ENCODE peak calls at places on chromosomes 11 and 22, in five cellular contexts. I is psoas muscle, W is RWPE2, T is astrocyte, V is sigmoid colon. G is an unnamed sample.

GRCh38 chr11:11776714-11777113 is 65.1 kb upstream of the USP47 start:
- DNase-seq in V (no peak), W (no peak), T (no peak), I (no peak), G (no peak)

GRCh38 chr22:40721266-40721665 is 42.0 kb downstream of the MCHR1 start:
- DNase-seq in I (peak; percentile 9), T (peak; percentile 71), W (no peak), V (no peak), G (peak; percentile 65)

GRCh38 chr11:35077709-35078695 is 61.0 kb upstream of the CD44 start:
- DNase-seq in T (peak; percentile 77), V (no peak), W (no peak), I (no peak), G (no peak)

GRCh38 chr11:6354651-6355485 is 34.6 kb upstream of the CAVIN3 start:
- DNase-seq in W (no peak), T (no peak), V (no peak), I (no peak), G (no peak)

GRCh38 chr11:65421204-65422103 is 1.1 kb upstream of the NEAT1 start:
- DNase-seq in V (peak; percentile 98), I (peak; percentile 98), W (peak; percentile 97), T (peak; percentile 98), G (peak; percentile 99)

GRCh38 chr11:2207773-2208621 is 36.4 kb upstream of the TH start:
- DNase-seq in W (peak; percentile 46), V (peak; percentile 34), I (no peak), T (no peak), G (no peak)

GRCh38 chr22:50547231-50547851 is 1.6 kb downstream of the KLHDC7B start:
- DNase-seq in I (peak; percentile 49), T (no peak), V (no peak), W (no peak), G (no peak)

GRCh38 chr11:35142481-35143207 is 3.7 kb downstream of the CD44 start:
- DNase-seq in I (no peak), T (peak; percentile 87), V (no peak), W (no peak), G (peak; percentile 91)

GRCh38 chr11:129192150-129192549 is at the start of gene ARHGAP32:
- DNase-seq in T (no peak), V (no peak), W (no peak), I (no peak), G (no peak)

GRCh38 chr11:82229346-82229745 is 504.3 kb downstream of the FAM181B start:
- DNase-seq in W (no peak), I (no peak), T (no peak), V (no peak), G (peak; percentile 58)

GRCh38 chr11:57732661-57733060 is 8.6 kb upstream of the SELENOH start:
- DNase-seq in T (no peak), V (no peak), I (no peak), W (no peak), G (no peak)

GRCh38 chr11:67268036-67268683 is 1.9 kb downstream of the GRK2 start:
- DNase-seq in W (no peak), V (peak; percentile 61), I (peak; percentile 57), T (no peak), G (no peak)

GRCh38 chr11:5380740-5381342 is 2.8 kb upstream of the OR51M1 start:
- DNase-seq in I (no peak), T (peak; percentile 28), V (no peak), W (no peak), G (peak; percentile 79)

GRCh38 chr22:48889887-48890692 is 937.6 kb downstream of the BRD1 start:
- DNase-seq in T (no peak), I (peak; percentile 16), W (peak; percentile 29), V (peak; percentile 55), G (no peak)

GRCh38 chr11:120146413-120147093 is 8.6 kb upstream of the TRIM29 start:
- DNase-seq in V (no peak), W (no peak), T (no peak), I (no peak), G (no peak)

GRCh38 chr11:68683086-68683951 is 1.0 kb upstream of the GAL start:
- DNase-seq in I (no peak), V (peak; percentile 50), W (no peak), T (no peak), G (no peak)

GRCh38 chr22:43826142-43827093 is 14.3 kb upstream of the EFCAB6 start:
- DNase-seq in I (peak; percentile 46), T (peak; percentile 77), V (no peak), W (no peak), G (peak; percentile 82)

GRCh38 chr11:112525270-112525669 is 264.6 kb upstream of the PLET1 start:
- DNase-seq in I (no peak), V (peak; percentile 69), W (no peak), T (peak; percentile 16), G (peak; percentile 12)

GRCh38 chr11:20443596-20443995 is 56.1 kb downstream of the PRMT3 start:
- DNase-seq in I (no peak), V (no peak), W (no peak), T (no peak), G (peak; percentile 49)

GRCh38 chr11:70470127-70470526 is 71.8 kb downstream of the CTTN start:
- DNase-seq in T (peak; percentile 78), I (no peak), W (no peak), V (peak; percentile 54), G (peak; percentile 80)

GRCh38 chr22:47352920-47353700 is 590.7 kb downstream of the TBC1D22A start:
- DNase-seq in V (no peak), T (no peak), I (no peak), W (no peak), G (no peak)

GRCh38 chr22:37708580-37709444 is 12.0 kb downstream of the TRIOBP start:
- DNase-seq in T (no peak), V (no peak), I (no peak), W (no peak), G (no peak)

GRCh38 chr11:91859666-91860065 is 365.0 kb upstream of the FAT3 start:
- DNase-seq in T (no peak), I (no peak), W (no peak), V (no peak), G (no peak)

GRCh38 chr11:125084057-125084416 is 20.9 kb downstream of the SLC37A2 start:
- DNase-seq in I (no peak), W (no peak), T (no peak), V (peak; percentile 55), G (no peak)

GRCh38 chr11:70861534-70861933 is 390.8 kb downstream of the SHANK2 start:
- DNase-seq in I (peak; percentile 2), T (no peak), V (no peak), W (no peak), G (no peak)

GRCh38 chr11:3129181-3129590 is 35.9 kb downstream of the OSBPL5 start:
- DNase-seq in V (peak; percentile 55), W (no peak), T (no peak), I (no peak), G (no peak)

GRCh38 chr11:44936527-44936926 is 14.2 kb downstream of the TP53I11 start:
- DNase-seq in I (peak; percentile 82), V (peak; percentile 89), T (peak; percentile 41), W (no peak), G (peak; percentile 61)
- H3K4me1 ChIP-seq in I (peaks cover 10% of the 10 kb centered on the region), V (peaks cover 12% of the 10 kb centered on the region), T (no peaks in the 10 kb centered on the region), W (no peaks in the 10 kb centered on the region), G (peaks cover 8% of the 10 kb centered on the region)

GRCh38 chr22:20224917-20225692 is 43.0 kb downstream of the RTN4R start:
- DNase-seq in I (no peak), V (no peak), T (no peak), W (no peak), G (no peak)

GRCh38 chr22:20226760-20227350 is 41.3 kb downstream of the RTN4R start:
- DNase-seq in T (no peak), W (no peak), I (no peak), V (no peak), G (no peak)

GRCh38 chr22:20227363-20227762 is 40.8 kb downstream of the RTN4R start:
- DNase-seq in W (no peak), T (no peak), I (no peak), V (no peak), G (no peak)

GRCh38 chr22:20225693-20225966 is 42.5 kb downstream of the RTN4R start:
- DNase-seq in V (no peak), W (no peak), T (no peak), I (no peak), G (no peak)

DNA sequence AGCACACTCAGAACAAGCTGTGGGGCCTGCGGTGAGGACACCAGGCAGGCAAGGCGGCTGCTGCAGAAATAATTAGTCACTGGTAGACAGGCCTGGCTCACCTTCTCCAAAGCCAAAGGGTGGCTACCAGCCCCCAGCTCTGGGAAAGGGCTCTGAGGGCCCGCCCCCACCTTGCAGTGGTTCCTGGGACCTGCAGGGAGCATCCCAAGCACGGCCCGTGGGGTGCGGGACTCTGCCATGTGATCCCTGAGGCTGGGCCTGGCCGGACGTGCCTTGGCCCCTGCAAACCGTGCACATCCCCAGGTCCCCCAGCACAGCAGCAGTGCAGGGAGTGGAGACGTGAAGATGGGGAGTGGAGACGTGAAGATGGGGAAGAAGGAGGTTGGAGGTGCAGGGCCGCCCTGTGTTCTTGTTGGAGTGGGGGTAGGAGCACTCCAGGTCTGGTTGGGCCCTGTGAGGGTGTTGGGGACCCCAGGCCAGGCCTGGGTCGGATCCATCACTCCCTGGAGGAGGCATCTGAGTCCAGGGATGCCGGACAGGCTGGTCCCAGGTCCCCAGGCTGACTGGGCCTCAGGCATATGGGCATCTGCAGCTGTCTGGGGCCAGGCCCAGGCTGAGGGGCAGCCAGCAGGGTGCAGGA is 41.9 kb downstream of the RTN4R start:
- DNase-seq in T (no peak), I (no peak), W (no peak), V (no peak), G (no peak)
- H3K4me1 ChIP-seq in T (no peaks in the 10 kb centered on the region), I (peaks cover 11% of the 10 kb centered on the region), W (no peaks in the 10 kb centered on the region), V (no peaks in the 10 kb centered on the region), G (no peaks in the 10 kb centered on the region)

DNA sequence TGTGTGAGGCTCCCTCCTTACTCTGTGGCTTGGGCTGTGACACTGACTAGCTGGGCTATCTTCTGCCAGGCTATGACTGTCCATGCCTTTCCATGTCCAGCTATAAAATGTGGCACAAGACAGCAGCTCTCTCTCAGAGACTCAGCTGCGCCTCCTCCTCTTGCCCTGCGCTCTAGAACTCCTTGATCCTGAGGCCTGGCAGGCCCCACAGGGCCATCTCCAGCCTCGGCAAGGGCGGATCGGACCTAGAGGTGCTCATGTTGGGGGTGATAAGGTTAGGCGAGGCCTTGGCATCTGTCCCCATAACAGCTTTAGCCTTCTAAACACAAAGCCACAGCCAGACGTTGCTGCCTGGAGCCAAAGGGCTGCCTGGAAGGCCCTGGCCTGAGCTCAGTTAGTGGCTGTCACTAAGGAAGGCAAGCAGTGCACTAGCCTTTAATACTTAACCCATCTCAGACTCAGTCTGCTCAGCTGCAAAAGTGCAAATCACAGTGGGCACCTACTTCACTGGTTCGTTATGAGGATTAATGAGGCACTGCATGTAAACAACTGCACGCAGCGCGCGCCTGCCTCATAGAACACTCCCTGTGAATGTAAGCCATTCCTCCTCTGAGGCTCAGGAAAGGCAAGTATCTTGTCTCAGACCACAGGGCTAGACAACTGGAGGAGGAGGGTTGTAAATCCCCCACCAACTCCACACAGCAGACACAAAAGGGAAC is 1.2 kb downstream of the GUCD1 start:
- DNase-seq in V (peak; percentile 70), T (no peak), W (no peak), I (peak; percentile 78), G (no peak)
- H3K4me1 ChIP-seq in V (peaks cover 51% of the 10 kb centered on the region), T (peaks cover 23% of the 10 kb centered on the region), W (no peaks in the 10 kb centered on the region), I (peaks cover 53% of the 10 kb centered on the region), G (peaks cover 10% of the 10 kb centered on the region)

DNA sequence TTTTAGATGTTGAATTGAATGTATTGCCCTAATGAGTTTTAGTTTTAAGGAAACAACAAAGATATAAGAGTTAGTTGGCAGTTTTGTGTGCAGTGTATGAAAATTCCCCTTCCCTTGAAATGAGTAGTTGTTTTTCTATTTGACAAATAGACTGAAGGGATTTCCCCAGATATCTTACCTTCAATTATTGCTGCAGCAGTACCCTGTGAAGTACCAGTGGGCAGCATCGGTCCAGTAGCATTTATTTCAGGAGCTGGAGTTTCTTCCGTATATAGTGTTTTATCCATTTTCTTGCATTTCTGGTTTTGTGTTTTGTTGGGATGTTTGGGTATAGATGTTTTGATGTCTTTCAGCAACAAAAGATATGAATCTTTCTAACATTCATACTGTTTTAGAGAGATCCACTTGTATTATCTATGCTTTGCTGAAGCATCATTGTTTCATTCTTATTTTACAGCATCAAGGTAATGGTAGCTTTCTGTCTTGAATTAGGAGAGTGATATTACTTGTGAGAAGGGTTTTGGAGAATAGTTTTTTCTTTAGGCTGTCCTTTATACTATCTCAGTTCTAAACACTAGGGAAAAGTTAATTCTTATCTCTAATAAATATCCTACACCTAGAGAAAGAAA is 7.4 kb downstream of the KMT2A start:
- DNase-seq in T (no peak), V (no peak), I (no peak), W (no peak), G (no peak)
- H3K4me1 ChIP-seq in T (peaks cover 11% of the 10 kb centered on the region), V (peaks cover 40% of the 10 kb centered on the region), I (peaks cover 45% of the 10 kb centered on the region), W (peaks cover 43% of the 10 kb centered on the region), G (peaks cover 9% of the 10 kb centered on the region)